ENCODE peak calls at places on chromosomes 16 and 17, in ten cellular contexts. J is CD4-positive, alpha-beta T cell; B is OCI-LY7; P is GM23338; I is cardiac muscle cell; O is tibial artery; N is gastrocnemius medialis; A is esophagus squamous epithelium; U is neural progenitor cell; K is AG04450. Z is an unnamed sample.

GRCh38 chr17:74212262-74212912 is 984 bp upstream of the TTYH2 start:
- DNase-seq in J (peak; percentile 36), B (no peak), P (peak; percentile 62), I (no peak), O (no peak), N (no peak), A (no peak), U (peak; percentile 34), K (no peak), Z (peak; percentile 82)

GRCh38 chr17:27651411-27652345 is 20.7 kb downstream of the LGALS9 start:
- DNase-seq in J (peak; percentile 74), B (peak; percentile 33), P (peak; percentile 63), I (peak; percentile 53), O (no peak), N (no peak), A (no peak), U (peak; percentile 60), K (no peak), Z (peak; percentile 88)

GRCh38 chr17:40027614-40028012 is 12.4 kb downstream of the CSF3 start:
- DNase-seq in J (no peak), B (no peak), P (no peak), I (no peak), O (no peak), N (no peak), A (no peak), U (no peak), K (no peak), Z (no peak)

GRCh38 chr16:88306860-88307545 is 75.8 kb upstream of the ZNF469 start:
- DNase-seq in J (no peak), B (no peak), P (no peak), I (no peak), O (no peak), N (peak; percentile 51), A (no peak), U (no peak), K (peak; percentile 92), Z (no peak)

GRCh38 chr17:15649861-15650391 is 30.4 kb upstream of the FBXW10B start:
- DNase-seq in J (no peak), B (no peak), P (no peak), I (no peak), O (peak; percentile 73), N (peak; percentile 52), A (no peak), U (no peak), K (no peak), Z (no peak)

GRCh38 chr16:50669741-50670140 is 11.4 kb downstream of the SNX20 start:
- DNase-seq in J (no peak), B (no peak), P (no peak), I (no peak), O (no peak), N (no peak), A (no peak), U (no peak), K (no peak), Z (peak; percentile 39)

GRCh38 chr17:39774043-39774442 is 36.3 kb downstream of the GRB7 start:
- DNase-seq in J (no peak), B (no peak), P (no peak), I (no peak), O (no peak), N (no peak), A (no peak), U (no peak), K (no peak), Z (no peak)

GRCh38 chr17:7393613-7394451 is 493 bp downstream of the PLSCR3 start:
- DNase-seq in J (peak; percentile 48), B (peak; percentile 69), P (peak; percentile 88), I (peak; percentile 60), O (no peak), N (no peak), A (no peak), U (peak; percentile 85), K (no peak), Z (peak; percentile 84)

GRCh38 chr17:75614556-75615270 is 18.5 kb upstream of the SMIM5 start:
- DNase-seq in J (no peak), B (no peak), P (no peak), I (no peak), O (no peak), N (no peak), A (no peak), U (peak; percentile 43), K (no peak), Z (no peak)

GRCh38 chr17:75617218-75617617 is 16.0 kb upstream of the SMIM5 start:
- DNase-seq in J (no peak), B (no peak), P (no peak), I (no peak), O (no peak), N (no peak), A (no peak), U (no peak), K (no peak), Z (no peak)

GRCh38 chr17:75614006-75614405 is 19.2 kb upstream of the SMIM5 start:
- DNase-seq in J (no peak), B (peak; percentile 34), P (peak; percentile 70), I (no peak), O (no peak), N (no peak), A (no peak), U (peak; percentile 47), K (no peak), Z (no peak)

GRCh38 chr17:75616521-75617122 is 16.6 kb upstream of the SMIM5 start:
- DNase-seq in J (no peak), B (no peak), P (no peak), I (no peak), O (no peak), N (no peak), A (no peak), U (no peak), K (no peak), Z (no peak)

GRCh38 chr17:75615301-75615700 is 17.9 kb upstream of the SMIM5 start:
- DNase-seq in J (no peak), B (no peak), P (no peak), I (no peak), O (no peak), N (no peak), A (no peak), U (no peak), K (no peak), Z (no peak)
- TF ChIP-seq CTCF in J (no peak), B (no peak), P (peak; percentile 55), I (no peak), O (no peak), N (no peak), A (no peak), U (peak; percentile 15), K (no peak), Z (no peak)

GRCh38 chr17:44106801-44107200 is 16.6 kb downstream of the HDAC5 start:
- DNase-seq in J (no peak), B (no peak), P (no peak), I (no peak), O (no peak), N (no peak), A (no peak), U (no peak), K (no peak), Z (no peak)

GRCh38 chr17:44105483-44105882 is 18.0 kb downstream of the HDAC5 start:
- DNase-seq in J (no peak), B (no peak), P (no peak), I (no peak), O (no peak), N (no peak), A (no peak), U (no peak), K (no peak), Z (no peak)

GRCh38 chr17:44105941-44106340 is 17.5 kb downstream of the HDAC5 start:
- DNase-seq in J (no peak), B (peak; percentile 54), P (no peak), I (no peak), O (no peak), N (no peak), A (no peak), U (no peak), K (no peak), Z (no peak)

GRCh38 chr17:44108440-44109311 is 14.8 kb downstream of the HDAC5 start:
- DNase-seq in J (no peak), B (no peak), P (no peak), I (no peak), O (peak; percentile 97), N (peak; percentile 88), A (no peak), U (no peak), K (peak; percentile 91), Z (no peak)

DNA sequence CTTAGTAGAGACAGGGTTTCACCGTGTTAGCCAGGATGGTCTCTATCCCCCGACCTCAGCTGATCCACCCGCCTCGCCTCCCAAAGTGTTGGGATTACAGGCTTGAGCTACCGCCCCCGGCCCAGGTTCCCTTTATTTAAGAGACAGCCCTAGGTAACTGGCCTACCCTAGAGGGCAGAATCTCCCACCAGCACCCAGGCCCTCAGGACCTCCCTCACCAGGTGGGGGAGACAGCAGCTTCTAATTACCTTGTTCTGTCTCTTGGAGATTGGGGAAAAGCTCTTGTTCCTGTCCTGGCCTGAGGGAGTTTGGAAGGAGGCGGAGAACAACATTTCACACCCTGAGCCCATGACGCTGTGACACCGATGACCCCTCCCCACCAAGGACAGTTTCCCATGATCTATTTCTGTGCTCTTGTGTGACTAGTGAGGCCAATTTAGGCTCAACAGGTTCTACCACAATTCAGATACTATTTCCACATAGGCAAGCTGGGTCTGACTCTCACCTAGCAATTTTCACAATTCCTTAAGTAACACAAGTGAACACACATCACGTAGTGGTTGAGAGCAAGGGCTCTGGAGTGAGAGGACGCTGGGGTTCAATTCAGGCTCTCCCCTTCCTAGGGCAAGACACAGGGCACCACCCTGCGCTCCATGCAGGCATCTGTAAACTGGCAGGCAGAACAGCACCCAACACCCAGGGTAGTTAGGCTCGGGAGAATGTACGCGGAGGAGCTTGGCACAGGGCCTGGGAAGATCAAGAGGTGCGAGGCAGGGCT is 20.4 kb downstream of the HDAC5 start:
- DNase-seq in J (no peak), B (no peak), P (no peak), I (no peak), O (no peak), N (no peak), A (no peak), U (no peak), K (no peak), Z (no peak)
- H3K27ac ChIP-seq in J (no peak overlapping the region), B (no peak overlapping the region), P (peak overlapping the region; percentile 76), I (peak overlapping the region; percentile 96), O (peak overlapping the region; percentile 91), N (peak overlapping the region; percentile 92), A (peak overlapping the region; percentile 82), U (no peak overlapping the region), K (no peak overlapping the region), Z (no peak overlapping the region)

DNA sequence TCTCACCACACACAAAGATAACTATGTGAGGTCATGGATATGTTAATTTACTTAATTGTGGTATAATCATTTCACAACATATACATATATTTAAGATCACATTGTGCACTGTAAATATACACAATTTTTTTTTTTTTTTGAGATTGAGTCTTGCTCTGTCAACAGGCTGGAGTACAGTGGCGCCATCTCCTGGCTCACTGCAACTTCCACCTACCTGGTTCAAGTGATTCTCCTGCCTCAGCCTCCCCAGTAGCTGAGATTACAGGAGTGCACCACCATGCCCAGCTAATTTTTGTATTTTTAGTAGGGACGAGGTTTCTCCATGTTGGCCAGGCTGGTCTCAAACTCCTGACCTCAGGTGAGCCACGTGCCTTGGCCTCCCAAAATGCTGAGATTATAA is 11.5 kb upstream of the PRSS54 start:
- DNase-seq in J (peak; percentile 52), B (peak; percentile 24), P (peak; percentile 48), I (no peak), O (no peak), N (no peak), A (no peak), U (no peak), K (no peak), Z (no peak)
- TF ChIP-seq CTCF in J (peak; percentile 62), B (peak; percentile 71), P (peak; percentile 64), I (peak; percentile 57), O (peak; percentile 12), N (no peak), A (no peak), U (peak; percentile 36), K (peak; percentile 50), Z (peak; percentile 48)

GRCh38 chr16:30923554-30924085 is at the start of gene FBXL19:
- DNase-seq in J (no peak), B (no peak), P (peak; percentile 79), I (peak; percentile 78), O (peak; percentile 77), N (no peak), A (no peak), U (peak; percentile 89), K (no peak), Z (peak; percentile 92)
- H3K27ac ChIP-seq in J (peak within 1 kb of the TSS; percentile 85), B (peak within 1 kb of the TSS; percentile 74), P (peak within 1 kb of the TSS; percentile 98), I (peak within 1 kb of the TSS; percentile 98), O (peak within 1 kb of the TSS; percentile 89), N (peak within 1 kb of the TSS; percentile 92), A (peak within 1 kb of the TSS; percentile 95), U (peak within 1 kb of the TSS; percentile 88), K (peak within 1 kb of the TSS; percentile 97), Z (peak within 1 kb of the TSS; percentile 95)

Z was measured in spleen.